ENCODE peak calls at places on chromosomes 7 and 10, in seven cellular contexts. T is IMR-90, C is GM12878, W is lower leg skin, K is endodermal cell, Q is dorsolateral prefrontal cortex, X is adrenal gland. R is an unnamed sample.

GRCh38 chr10:69333205-69333604 is 54.9 kb downstream of the HK1 start:
- DNase-seq in T (no peak), C (no peak), W (no peak), K (peak), Q (no peak), X (no peak), R (no peak)

GRCh38 chr10:22652988-22653431 is 61.4 kb downstream of the PIP4K2A start:
- DNase-seq in T (no peak), C (no peak), W (no peak), K (no peak), Q (no peak), X (no peak), R (no peak)

GRCh38 chr7:158556721-158557440 is 30.7 kb downstream of the PTPRN2 start:
- DNase-seq in T (no peak), C (no peak), W (no peak), K (peak), Q (no peak), X (no peak), R (no peak)

GRCh38 chr10:71145352-71145945 is 66.9 kb upstream of the UNC5B start:
- DNase-seq in T (no peak), C (no peak), W (peak), K (no peak), Q (no peak), X (no peak), R (no peak)

GRCh38 chr10:63829573-63830149 is 308.5 kb downstream of the REEP3 start:
- DNase-seq in T (no peak), C (no peak), W (no peak), K (peak), Q (no peak), X (no peak), R (no peak)

GRCh38 chr7:2474813-2475677 is 1.2 kb downstream of the GRIFIN start:
- DNase-seq in T (no peak), C (no peak), W (no peak), K (peak), Q (no peak), X (no peak), R (no peak)

GRCh38 chr10:56586391-56586790 is 225.3 kb upstream of the ZWINT start:
- DNase-seq in T (no peak), C (no peak), W (no peak), K (peak), Q (no peak), X (no peak), R (no peak)

GRCh38 chr10:116521424-116522305 is 24.1 kb upstream of the PNLIP start:
- DNase-seq in T (peak), C (no peak), W (no peak), K (peak), Q (peak), X (peak), R (no peak)

GRCh38 chr7:1532456-1533254 is 2.2 kb downstream of the MAFK start:
- DNase-seq in T (peak), C (no peak), W (peak), K (peak), Q (peak), X (peak), R (peak)

GRCh38 chr10:96794786-96795733 is 37.0 kb upstream of the LCOR start:
- DNase-seq in T (no peak), C (no peak), W (no peak), K (peak), Q (no peak), X (no peak), R (no peak)

GRCh38 chr10:4606856-4607636 is 219.0 kb upstream of the AKR1E2 start:
- DNase-seq in T (no peak), C (no peak), W (no peak), K (no peak), Q (no peak), X (no peak), R (no peak)

GRCh38 chr10:57692255-57692980 is 575.3 kb downstream of the IPMK start:
- DNase-seq in T (peak), C (no peak), W (no peak), K (no peak), Q (no peak), X (no peak), R (no peak)

GRCh38 chr10:86955501-86956194 is 1.8 kb downstream of the MMRN2 start:
- DNase-seq in T (no peak), C (no peak), W (no peak), K (peak), Q (no peak), X (no peak), R (no peak)

GRCh38 chr10:13712799-13713581 is 126.2 kb downstream of the PRPF18 start:
- DNase-seq in T (peak), C (peak), W (peak), K (peak), Q (no peak), X (peak), R (no peak)

GRCh38 chr7:28407643-28408042 is 4.7 kb upstream of the CREB5 start:
- DNase-seq in T (peak), C (no peak), W (no peak), K (no peak), Q (no peak), X (no peak), R (no peak)

GRCh38 chr7:108094933-108095710 is 35.0 kb downstream of the LAMB4 start:
- DNase-seq in T (peak), C (no peak), W (no peak), K (no peak), Q (no peak), X (peak), R (peak)

GRCh38 chr7:24566274-24566673 is 7.0 kb upstream of the PALS2 start:
- DNase-seq in T (no peak), C (no peak), W (no peak), K (no peak), Q (no peak), X (no peak), R (no peak)

GRCh38 chr7:101632641-101633040 is 3.5 kb upstream of the MYL10 start:
- DNase-seq in T (no peak), C (no peak), W (no peak), K (no peak), Q (no peak), X (no peak), R (no peak)

GRCh38 chr10:72796042-72796441 is 97.5 kb upstream of the OIT3 start:
- DNase-seq in T (peak), C (no peak), W (no peak), K (no peak), Q (no peak), X (no peak), R (no peak)

GRCh38 chr10:69952069-69952800 is 100.4 kb upstream of the MACROH2A2 start:
- DNase-seq in T (no peak), C (no peak), W (peak), K (peak), Q (no peak), X (no peak), R (no peak)

GRCh38 chr10:87752571-87752970 is 65.5 kb downstream of the ATAD1 start:
- DNase-seq in T (peak), C (no peak), W (no peak), K (no peak), Q (no peak), X (no peak), R (no peak)

GRCh38 chr7:15504376-15504775 is 57.4 kb downstream of the AGMO start:
- DNase-seq in T (no peak), C (no peak), W (no peak), K (no peak), Q (no peak), X (no peak), R (no peak)

GRCh38 chr10:15859865-15860691 is at the start of gene MINDY3:
- DNase-seq in T (peak), C (peak), W (peak), K (peak), Q (peak), X (peak), R (peak)

GRCh38 chr7:116924741-116925140 is 28.6 kb upstream of the ST7 start:
- DNase-seq in T (peak), C (no peak), W (no peak), K (no peak), Q (no peak), X (no peak), R (no peak)

GRCh38 chr7:150404785-150405583 is 25.9 kb downstream of the ZNF775 start:
- DNase-seq in T (peak), C (no peak), W (peak), K (peak), Q (peak), X (peak), R (peak)

GRCh38 chr7:102024769-102025391 is 207.5 kb downstream of the CUX1 start:
- DNase-seq in T (no peak), C (no peak), W (no peak), K (peak), Q (no peak), X (no peak), R (no peak)

GRCh38 chr7:2652736-2653060 is 20.9 kb downstream of the TTYH3 start:
- DNase-seq in T (no peak), C (no peak), W (no peak), K (no peak), Q (no peak), X (no peak), R (peak)

GRCh38 chr10:51073461-51074237 is 638 bp upstream of the PRKG1 start:
- DNase-seq in T (peak), C (no peak), W (peak), K (peak), Q (peak), X (peak), R (peak)

GRCh38 chr10:69515699-69516547 is 57.3 kb downstream of the NEUROG3 start:
- DNase-seq in T (peak), C (peak), W (peak), K (peak), Q (no peak), X (peak), R (peak)

GRCh38 chr7:23467281-23467680 is 3.0 kb downstream of the IGF2BP3 start:
- DNase-seq in T (no peak), C (no peak), W (no peak), K (peak), Q (no peak), X (no peak), R (no peak)

GRCh38 chr7:30428586-30429530 is 49.7 kb downstream of the NOD1 start:
- DNase-seq in T (no peak), C (no peak), W (peak), K (no peak), Q (no peak), X (no peak), R (no peak)

GRCh38 chr7:135664046-135664589 is 1.8 kb downstream of the STMP1 start:
- DNase-seq in T (peak), C (no peak), W (no peak), K (no peak), Q (no peak), X (no peak), R (no peak)

GRCh38 chr7:5282464-5283316 is at the start of gene SLC29A4:
- DNase-seq in T (no peak), C (no peak), W (no peak), K (no peak), Q (peak), X (peak), R (peak)

GRCh38 chr10:61271127-61271780 is 181.9 kb downstream of the TMEM26 start:
- DNase-seq in T (peak), C (no peak), W (no peak), K (no peak), Q (no peak), X (no peak), R (no peak)

GRCh38 chr10:104256335-104257080 is 1.8 kb downstream of the GSTO1 start:
- DNase-seq in T (no peak), C (no peak), W (no peak), K (no peak), Q (no peak), X (no peak), R (no peak)

GRCh38 chr7:391411-391951 is 101.5 kb downstream of the FOXL3 start:
- DNase-seq in T (no peak), C (no peak), W (peak), K (peak), Q (no peak), X (no peak), R (peak)

GRCh38 chr7:101216860-101217387 is 457 bp downstream of the PLOD3 start:
- DNase-seq in T (no peak), C (no peak), W (no peak), K (no peak), Q (no peak), X (no peak), R (peak)

GRCh38 chr10:9709849-9710248 is 1307.8 kb upstream of the CELF2 start:
- DNase-seq in T (peak), C (no peak), W (no peak), K (no peak), Q (no peak), X (no peak), R (no peak)
- H3K4me3 ChIP-seq in T (no peak), C (no peak), W (no peak), K (no peak), Q (no peak), X (no peak), R (no peak)

GRCh38 chr7:37341033-37341630 is 107.5 kb downstream of the ELMO1 start:
- DNase-seq in T (no peak), C (peak), W (no peak), K (no peak), Q (no peak), X (no peak), R (no peak)
- H3K4me3 ChIP-seq in T (no peak), C (peak), W (no peak), K (no peak), Q (no peak), X (no peak), R (no peak)

DNA sequence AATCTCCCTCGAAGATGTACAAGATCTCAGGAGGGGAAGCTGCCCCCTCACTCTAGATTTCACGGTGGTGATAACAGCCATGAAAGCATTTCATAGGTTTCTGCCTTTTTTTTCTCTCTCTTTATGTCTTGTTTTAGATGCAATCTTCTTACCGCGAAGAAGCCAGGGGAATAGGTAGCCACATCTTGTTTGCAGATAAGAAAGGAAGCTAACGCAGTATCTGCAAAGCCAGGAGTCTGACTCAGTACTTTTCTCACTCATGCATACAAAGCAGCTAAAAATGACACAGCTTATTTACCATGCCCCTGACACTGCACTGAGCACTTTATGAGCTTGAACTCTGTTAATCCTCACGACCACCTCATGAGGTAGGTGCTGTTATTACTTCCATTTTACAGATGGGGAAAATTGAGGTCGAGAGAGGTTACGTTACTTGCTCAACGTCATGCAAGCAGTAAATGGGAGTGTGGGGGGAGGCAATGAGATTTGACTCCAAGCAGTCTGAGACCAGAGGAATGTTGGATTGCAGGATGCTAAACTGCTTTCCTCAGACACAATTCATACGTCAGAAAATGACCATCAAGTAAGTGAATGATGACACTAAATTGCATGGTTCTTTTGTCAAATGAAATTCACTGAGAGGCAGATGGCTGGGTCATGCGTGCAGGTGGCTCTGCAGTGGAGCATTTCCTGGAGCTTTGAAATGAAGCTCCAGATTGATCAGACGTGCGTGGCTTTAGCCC is 3.2 kb downstream of the MAP3K8 start:
- DNase-seq in T (peak), C (no peak), W (no peak), K (no peak), Q (no peak), X (no peak), R (no peak)
- H3K4me3 ChIP-seq in T (no peak), C (peak), W (no peak), K (peak), Q (peak), X (peak), R (no peak)

DNA sequence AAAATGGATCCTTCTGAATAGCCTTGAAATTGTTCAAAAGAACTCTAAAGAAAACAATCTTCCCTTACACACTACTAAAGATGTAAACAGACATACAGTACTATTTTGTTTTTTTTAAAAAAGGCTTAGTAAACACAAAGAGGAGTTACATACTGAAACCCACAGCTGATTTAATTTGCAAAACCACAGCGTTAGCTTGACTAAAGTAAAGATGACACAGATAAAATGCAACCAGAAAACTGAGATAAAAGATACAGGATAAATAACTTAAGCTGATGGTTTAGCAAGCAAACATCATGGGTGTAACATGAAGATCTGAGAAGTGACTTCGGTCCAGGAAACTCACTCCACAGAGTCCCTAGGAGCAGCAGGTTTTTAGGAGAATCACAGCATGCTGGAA is 21.8 kb downstream of the PRKCQ start:
- DNase-seq in T (no peak), C (no peak), W (no peak), K (no peak), Q (no peak), X (no peak), R (no peak)
- H3K4me3 ChIP-seq in T (no peak), C (no peak), W (no peak), K (peak), Q (no peak), X (no peak), R (no peak)

GRCh38 chr10:132662186-132662920 is 123.6 kb downstream of the NKX6-2 start:
- DNase-seq in T (peak), C (no peak), W (no peak), K (no peak), Q (no peak), X (no peak), R (no peak)

GRCh38 chr10:132659206-132660091 is 121.9 kb downstream of the INPP5A start:
- DNase-seq in T (no peak), C (no peak), W (no peak), K (no peak), Q (no peak), X (peak), R (no peak)

GRCh38 chr10:132657737-132658136 is 120.2 kb downstream of the INPP5A start:
- DNase-seq in T (no peak), C (no peak), W (no peak), K (no peak), Q (no peak), X (no peak), R (no peak)

GRCh38 chr10:132658546-132659205 is 121.1 kb downstream of the INPP5A start:
- DNase-seq in T (no peak), C (no peak), W (no peak), K (no peak), Q (no peak), X (no peak), R (no peak)

GRCh38 chr10:132660385-132660784 is 122.8 kb downstream of the INPP5A start:
- DNase-seq in T (no peak), C (no peak), W (no peak), K (no peak), Q (no peak), X (no peak), R (no peak)
- H3K4me3 ChIP-seq in T (no peak), C (no peak), W (no peak), K (no peak), Q (no peak), X (no peak), R (no peak)

DNA sequence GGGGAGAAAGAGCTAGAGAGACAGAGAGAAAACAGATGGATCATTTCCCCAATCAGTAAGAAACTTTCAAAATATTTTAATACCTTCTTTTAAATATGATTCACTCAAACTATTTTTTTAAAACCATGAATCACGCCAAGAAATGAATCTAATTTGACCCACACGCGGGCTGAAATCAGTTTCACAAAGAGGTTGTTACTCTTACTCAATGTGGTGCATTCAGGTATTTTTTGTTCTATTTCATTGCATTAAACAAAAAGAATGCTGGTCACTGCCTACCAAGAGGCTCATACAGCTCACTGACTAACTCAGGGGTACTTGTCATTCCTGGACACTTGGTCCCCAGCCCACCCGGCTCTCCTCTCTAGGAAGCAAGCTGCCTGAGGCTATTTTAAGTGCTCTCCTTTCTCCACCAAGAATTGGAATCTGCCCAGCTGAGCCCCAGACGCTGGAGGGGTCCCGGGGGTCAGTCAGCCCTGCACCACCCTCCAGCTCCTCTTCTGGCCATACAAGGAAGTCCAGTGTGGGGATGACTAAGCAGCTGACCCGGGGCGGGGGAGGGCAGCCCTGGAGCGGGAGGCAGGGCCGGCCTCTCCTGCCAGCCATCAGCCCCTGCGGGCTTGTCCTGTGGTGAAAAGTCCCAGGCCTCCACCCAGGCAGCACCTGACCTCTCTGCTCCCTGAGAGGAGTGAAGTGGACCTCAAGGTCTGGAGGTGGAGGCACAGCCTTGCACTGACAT is 21.7 kb upstream of the PFKP start:
- DNase-seq in T (peak), C (no peak), W (no peak), K (peak), Q (no peak), X (peak), R (peak)
- H3K4me3 ChIP-seq in T (peak), C (no peak), W (no peak), K (no peak), Q (no peak), X (no peak), R (no peak)

R was measured in pancreas.